ENCODE peak calls at places on chromosome 9, in nine cellular contexts. Q, S, W, T, P, O, A, Z and F are unnamed samples.

GRCh38 chr9:88312517-88313103 is 75.6 kb upstream of the SPIN1 start:
- DNase-seq in T (no peak), Q (no peak), S (no peak), A (no peak), O (no peak), W (no peak), Z (no peak), P (no peak), F (no peak)

GRCh38 chr9:36896296-36896695 is 137.8 kb downstream of the PAX5 start:
- DNase-seq in S (no peak), Z (no peak), O (no peak), W (no peak), P (no peak), A (no peak), Q (no peak), T (no peak), F (no peak)

GRCh38 chr9:137470785-137471184 is 11.7 kb upstream of the NSMF start:
- DNase-seq in P (no peak), Z (no peak), S (no peak), O (no peak), A (no peak), Q (no peak), T (no peak), W (peak), F (no peak)

GRCh38 chr9:36136277-36136893 is at the start of gene GLIPR2:
- DNase-seq in P (peak), Q (peak), S (no peak), Z (peak), T (peak), W (peak), O (peak), A (no peak), F (no peak)

GRCh38 chr9:29129763-29130162 is 1556.5 kb upstream of the C9orf72 start:
- DNase-seq in T (no peak), Z (peak), P (no peak), Q (no peak), A (no peak), S (no peak), W (no peak), O (no peak), F (no peak)

GRCh38 chr9:89635007-89635742 is 30.4 kb downstream of the GADD45G start:
- DNase-seq in Z (no peak), O (no peak), Q (no peak), A (no peak), P (peak), T (no peak), S (no peak), W (peak), F (no peak)

GRCh38 chr9:14315754-14316573 is 2.0 kb upstream of the NFIB start:
- DNase-seq in O (peak), S (no peak), Q (no peak), Z (peak), W (peak), P (peak), T (no peak), A (no peak), F (no peak)

GRCh38 chr9:90180374-90180773 is 462.2 kb downstream of the DIRAS2 start:
- DNase-seq in S (no peak), Z (no peak), P (no peak), A (no peak), W (no peak), T (no peak), Q (no peak), O (no peak), F (no peak)

GRCh38 chr9:13651969-13652663 is 372.6 kb upstream of the MPDZ start:
- DNase-seq in S (no peak), P (no peak), Q (no peak), O (no peak), Z (no peak), W (no peak), T (no peak), A (no peak), F (no peak)

GRCh38 chr9:35616681-35617459 is 1.3 kb downstream of the CD72 start:
- DNase-seq in P (peak), S (no peak), Q (peak), W (peak), T (no peak), A (no peak), Z (peak), O (peak), F (no peak)

GRCh38 chr9:37582548-37583157 is 6.5 kb upstream of the FBXO10 start:
- DNase-seq in T (no peak), Q (no peak), S (no peak), W (no peak), O (no peak), A (no peak), Z (peak), P (no peak), F (peak)

GRCh38 chr9:37156781-37157356 is 36.5 kb downstream of the ZCCHC7 start:
- DNase-seq in W (no peak), P (no peak), O (no peak), T (no peak), Z (no peak), S (no peak), Q (no peak), A (no peak), F (no peak)

GRCh38 chr9:21746550-21746949 is 55.9 kb upstream of the MTAP start:
- DNase-seq in Z (no peak), W (no peak), Q (no peak), T (no peak), S (no peak), O (no peak), P (no peak), A (no peak), F (no peak)

GRCh38 chr9:104856413-104856941 is 71.5 kb downstream of the ABCA1 start:
- DNase-seq in Z (peak), P (no peak), W (no peak), A (no peak), O (peak), T (no peak), Q (no peak), S (no peak), F (no peak)

GRCh38 chr9:127264462-127265040 is at the start of gene GARNL3:
- DNase-seq in Z (peak), S (no peak), T (no peak), P (no peak), A (no peak), Q (no peak), W (no peak), O (no peak), F (no peak)

GRCh38 chr9:135077497-135078200 is 9.8 kb upstream of the OLFM1 start:
- DNase-seq in Q (peak), Z (peak), P (no peak), W (peak), T (peak), O (peak), A (no peak), S (no peak), F (no peak)

GRCh38 chr9:136900556-136900955 is 14.2 kb downstream of the TRAF2 start:
- DNase-seq in A (no peak), Q (no peak), O (no peak), S (no peak), P (no peak), W (no peak), T (no peak), Z (no peak), F (no peak)

GRCh38 chr9:70091553-70091952 is 47.9 kb downstream of the MAMDC2 start:
- DNase-seq in T (no peak), Q (no peak), P (no peak), A (no peak), O (no peak), Z (no peak), S (no peak), W (no peak), F (no peak)

GRCh38 chr9:123725389-123725788 is 204.5 kb downstream of the DENND1A start:
- DNase-seq in A (no peak), T (no peak), Q (peak), Z (peak), P (no peak), O (no peak), S (no peak), W (no peak), F (peak)

GRCh38 chr9:33880562-33881089 is 63.7 kb downstream of the UBE2R2 start:
- DNase-seq in Z (peak), O (peak), P (no peak), T (no peak), S (no peak), W (no peak), A (no peak), Q (no peak), F (no peak)

GRCh38 chr9:92774274-92774673 is 9.6 kb upstream of the BICD2 start:
- DNase-seq in Z (no peak), S (no peak), P (no peak), A (no peak), W (no peak), T (no peak), Q (no peak), O (no peak), F (peak)

GRCh38 chr9:106731910-106732309 is 131.1 kb upstream of the ZNF462 start:
- DNase-seq in A (no peak), P (no peak), S (no peak), T (no peak), Q (no peak), O (peak), W (no peak), Z (peak), F (no peak)

GRCh38 chr9:93591706-93592388 is 15.5 kb downstream of the PHF2 start:
- DNase-seq in O (no peak), W (no peak), Q (no peak), A (peak), P (no peak), Z (no peak), T (no peak), S (no peak), F (no peak)

GRCh38 chr9:35771079-35771441 is 17.0 kb upstream of the MSMP start:
- DNase-seq in P (no peak), S (no peak), T (no peak), A (no peak), W (no peak), Q (no peak), Z (no peak), O (no peak), F (no peak)

GRCh38 chr9:100428871-100429654 is 2.1 kb downstream of the MSANTD3 start:
- DNase-seq in P (no peak), A (no peak), T (no peak), W (no peak), S (peak), Q (no peak), O (no peak), Z (no peak), F (peak)

GRCh38 chr9:128683340-128684064 is 5.5 kb upstream of the SET start:
- DNase-seq in A (no peak), P (peak), S (peak), Z (peak), O (peak), Q (peak), W (peak), T (peak), F (no peak)
- TF ChIP-seq CTCF in A (no peak), P (no peak), S (no peak), Z (no peak), O (no peak), Q (no peak), W (no peak), T (no peak), F (no peak)

DNA sequence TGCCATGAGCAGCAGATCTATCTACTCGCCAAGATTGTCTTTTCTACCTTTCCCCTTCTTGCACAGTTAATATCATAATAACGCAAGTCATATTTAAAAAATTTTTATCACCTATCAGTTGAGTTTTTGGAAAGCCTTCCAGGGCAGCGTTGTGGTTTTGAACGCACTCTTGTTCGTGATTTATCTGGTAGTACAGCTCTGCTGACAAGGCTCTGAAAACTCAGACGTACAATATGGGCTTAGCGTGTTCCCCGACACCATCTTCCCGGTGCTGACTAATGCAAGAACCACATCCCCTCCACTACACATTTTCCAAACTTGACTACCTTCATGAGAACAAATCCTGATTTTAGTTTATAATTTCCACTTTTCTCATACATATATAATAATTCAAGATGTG is 1.6 kb upstream of the NFIL3 start:
- DNase-seq in O (no peak), A (no peak), Q (no peak), P (no peak), T (no peak), S (peak), W (no peak), Z (no peak), F (no peak)
- TF ChIP-seq CTCF in O (no peak), A (no peak), Q (no peak), P (no peak), T (no peak), S (no peak), W (no peak), Z (no peak), F (no peak)

DNA sequence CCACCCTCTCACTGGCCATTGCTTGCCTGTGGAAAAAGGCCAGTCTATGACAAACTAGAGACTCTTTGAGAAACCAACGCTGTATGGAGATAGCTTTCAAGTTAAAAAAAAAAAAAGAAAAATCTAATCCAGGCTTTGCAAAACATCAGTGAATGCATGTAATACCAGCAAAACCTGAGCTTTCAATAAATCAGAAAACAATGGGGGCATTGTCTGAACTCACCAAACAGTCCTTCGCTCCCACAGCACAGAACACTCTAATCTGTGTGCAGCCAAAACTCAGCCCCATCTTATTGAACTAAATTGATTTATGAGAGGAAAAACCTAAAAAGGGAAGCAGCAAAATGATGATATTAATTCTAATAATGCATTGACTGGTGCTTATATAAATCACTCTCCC is 547.1 kb downstream of the CCDC171 start:
- DNase-seq in A (no peak), Q (no peak), O (no peak), Z (no peak), T (no peak), P (no peak), W (no peak), S (no peak), F (no peak)
- TF ChIP-seq CTCF in A (no peak), Q (no peak), O (no peak), Z (no peak), T (no peak), P (no peak), W (no peak), S (no peak), F (no peak)

DNA sequence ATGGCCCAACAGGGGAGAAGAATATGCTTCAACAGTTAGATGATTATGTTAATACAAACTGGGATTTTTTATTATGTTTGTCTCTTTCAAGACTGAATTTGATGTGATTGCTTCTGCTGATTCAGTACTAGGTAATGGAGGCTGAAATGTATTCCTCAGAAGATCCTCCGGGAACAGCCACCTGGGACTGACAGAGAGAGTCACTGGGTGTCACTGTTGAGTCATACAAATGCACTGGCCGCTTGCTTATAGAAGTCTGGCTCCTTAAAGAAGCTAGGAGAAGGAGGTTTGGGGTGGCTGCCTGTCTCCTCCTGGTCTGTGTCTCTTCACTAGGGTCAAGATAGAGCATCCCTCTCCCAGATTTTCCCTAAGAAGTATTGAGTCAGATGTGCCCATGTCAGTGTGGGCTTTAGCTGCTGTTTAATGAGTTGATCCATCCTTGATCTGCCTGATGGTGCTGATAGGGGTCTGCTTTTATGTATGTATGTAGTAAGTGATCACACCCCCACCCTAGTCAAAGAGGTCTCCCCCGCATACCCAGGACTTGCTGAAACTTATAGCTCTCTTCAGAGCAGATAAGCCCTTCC is 773.4 kb downstream of the BRINP1 start:
- DNase-seq in T (no peak), S (no peak), P (no peak), Z (peak), A (no peak), O (peak), Q (peak), W (no peak), F (no peak)
- TF ChIP-seq CTCF in T (peak), S (no peak), P (peak), Z (peak), A (no peak), O (peak), Q (peak), W (peak), F (peak)

DNA sequence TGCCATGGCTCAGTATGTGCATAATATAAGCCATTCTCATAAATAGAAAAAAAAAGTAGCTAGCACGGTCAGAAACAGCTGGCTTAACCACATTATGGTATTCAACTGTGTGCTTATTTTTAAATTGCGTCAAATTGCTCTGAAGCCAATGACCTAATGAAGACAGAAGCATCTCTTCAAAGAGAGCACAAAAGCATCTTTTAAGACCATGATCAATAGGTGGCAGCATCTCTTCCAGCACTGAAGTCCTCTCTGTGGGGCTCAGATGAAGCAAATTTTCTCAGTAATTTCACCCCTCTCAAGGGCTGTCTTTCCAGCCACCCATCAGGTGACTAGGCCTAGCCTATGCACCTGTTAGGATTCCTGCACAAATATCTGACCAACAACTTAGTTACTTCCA is 251.4 kb downstream of the GLIS3 start:
- DNase-seq in A (no peak), W (no peak), T (no peak), Q (no peak), O (no peak), Z (peak), S (no peak), P (no peak), F (peak)
- TF ChIP-seq CTCF in A (no peak), W (peak), T (peak), Q (peak), O (peak), Z (peak), S (no peak), P (peak), F (peak)

DNA sequence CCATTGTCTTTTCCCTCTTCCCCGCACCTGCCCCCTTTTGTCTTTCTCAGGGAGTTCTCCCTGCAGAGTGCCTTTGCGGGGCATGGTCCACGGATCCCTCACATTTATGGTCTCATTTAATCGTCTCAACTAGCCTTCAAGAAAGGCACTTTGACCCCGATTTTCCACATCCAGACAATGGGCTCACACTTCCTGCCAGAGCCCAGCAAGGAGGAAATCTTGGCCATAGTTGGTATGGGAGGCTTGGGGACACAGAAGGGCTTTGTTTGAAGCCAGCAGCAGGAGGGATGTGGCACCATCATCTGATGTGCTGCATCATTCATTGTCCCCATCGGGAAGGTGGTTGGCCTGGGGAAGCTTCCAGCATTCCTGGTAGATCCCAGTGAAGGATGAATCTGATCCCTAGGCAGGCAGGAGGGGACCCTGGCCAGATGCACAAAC is 24.9 kb downstream of the GSN start:
- DNase-seq in Z (no peak), A (no peak), W (no peak), Q (no peak), T (no peak), O (no peak), S (no peak), P (no peak), F (no peak)
- TF ChIP-seq CTCF in Z (no peak), A (no peak), W (no peak), Q (no peak), T (no peak), O (no peak), S (no peak), P (no peak), F (no peak)

GRCh38 chr9:115910899-115911298 is 242.7 kb upstream of the PAPPA start:
- DNase-seq in A (no peak), Z (no peak), O (no peak), P (no peak), T (no peak), S (no peak), W (no peak), Q (no peak), F (no peak)

DNA sequence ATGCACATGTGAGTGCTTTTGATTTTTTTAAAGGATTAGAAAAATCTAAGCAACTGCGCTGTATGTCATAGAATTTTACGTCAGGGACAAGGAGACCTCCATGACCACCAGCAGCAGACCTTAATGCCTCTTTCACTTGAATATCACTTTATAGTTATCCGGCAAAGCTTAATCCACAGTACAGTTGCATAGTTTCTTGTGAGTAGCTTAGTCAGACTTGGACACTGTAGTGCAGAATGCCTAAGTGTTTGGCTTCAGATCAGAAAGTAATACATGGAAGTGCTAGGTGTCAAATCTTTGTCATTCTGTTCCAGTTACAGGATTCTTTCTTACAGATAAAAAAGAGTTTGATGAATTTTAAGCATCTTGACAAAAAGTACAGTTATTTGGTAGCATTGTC is 239.9 kb upstream of the PAPPA start:
- DNase-seq in A (no peak), T (no peak), O (no peak), P (no peak), S (no peak), Q (no peak), W (no peak), Z (no peak), F (no peak)
- TF ChIP-seq CTCF in A (no peak), T (no peak), O (no peak), P (no peak), S (no peak), Q (no peak), W (no peak), Z (no peak), F (no peak)